ENCODE peak calls at places on chromosomes 12 and 14, in seven cellular contexts. One of them, this sample, is unnamed.

GRCh38 chr12:121295746-121296617 is 527 bp downstream of the CAMKK2 start:
- DNase-seq in NCI-H1105: no peak
- DNase-seq in MCF 10A: peak; percentile 30
- DNase-seq in bronchial epithelial cell: no peak
- DNase-seq in ACHN: peak; percentile 32
- DNase-seq in activated CD4-positive, alpha-beta T cell treated with anti-CD3 and anti-CD28 coated beads for 48 hours: peak; percentile 52
- DNase-seq in naive thymus-derived CD8-positive, alpha-beta T cell: no peak
- DNase-seq in this sample: peak; percentile 28

GRCh38 chr12:61422786-61423185 is 837.4 kb upstream of the USP15 start:
- DNase-seq in naive thymus-derived CD8-positive, alpha-beta T cell: no peak
- DNase-seq in ACHN: no peak
- DNase-seq in bronchial epithelial cell: peak; percentile 46
- DNase-seq in NCI-H1105: no peak
- DNase-seq in MCF 10A: peak; percentile 35
- DNase-seq in activated CD4-positive, alpha-beta T cell treated with anti-CD3 and anti-CD28 coated beads for 48 hours: no peak
- DNase-seq in this sample: no peak

GRCh38 chr12:60842166-60842565 is 1246.3 kb downstream of the SLC16A7 start:
- DNase-seq in activated CD4-positive, alpha-beta T cell treated with anti-CD3 and anti-CD28 coated beads for 48 hours: no peak
- DNase-seq in bronchial epithelial cell: no peak
- DNase-seq in NCI-H1105: no peak
- DNase-seq in MCF 10A: no peak
- DNase-seq in ACHN: no peak
- DNase-seq in naive thymus-derived CD8-positive, alpha-beta T cell: no peak
- DNase-seq in this sample: no peak

GRCh38 chr12:121128908-121129704 is 3.6 kb upstream of the P2RX7 start:
- DNase-seq in bronchial epithelial cell: peak; percentile 25
- DNase-seq in NCI-H1105: no peak
- DNase-seq in ACHN: peak; percentile 33
- DNase-seq in activated CD4-positive, alpha-beta T cell treated with anti-CD3 and anti-CD28 coated beads for 48 hours: peak; percentile 91
- DNase-seq in naive thymus-derived CD8-positive, alpha-beta T cell: peak; percentile 79
- DNase-seq in MCF 10A: peak; percentile 49
- DNase-seq in this sample: peak; percentile 30

GRCh38 chr14:100810861-100811461 is 15.0 kb upstream of the MEG3 start:
- DNase-seq in MCF 10A: peak; percentile 36
- DNase-seq in activated CD4-positive, alpha-beta T cell treated with anti-CD3 and anti-CD28 coated beads for 48 hours: no peak
- DNase-seq in ACHN: no peak
- DNase-seq in bronchial epithelial cell: no peak
- DNase-seq in NCI-H1105: no peak
- DNase-seq in naive thymus-derived CD8-positive, alpha-beta T cell: no peak
- DNase-seq in this sample: peak; percentile 70

GRCh38 chr12:91361864-91362263 is 179.2 kb upstream of the DCN start:
- DNase-seq in bronchial epithelial cell: peak; percentile 50
- DNase-seq in ACHN: peak; percentile 70
- DNase-seq in activated CD4-positive, alpha-beta T cell treated with anti-CD3 and anti-CD28 coated beads for 48 hours: no peak
- DNase-seq in MCF 10A: peak; percentile 47
- DNase-seq in naive thymus-derived CD8-positive, alpha-beta T cell: no peak
- DNase-seq in NCI-H1105: peak; percentile 47
- DNase-seq in this sample: peak; percentile 28

GRCh38 chr12:131542351-131542750 is 168.5 kb upstream of the SFSWAP start:
- DNase-seq in activated CD4-positive, alpha-beta T cell treated with anti-CD3 and anti-CD28 coated beads for 48 hours: no peak
- DNase-seq in NCI-H1105: no peak
- DNase-seq in MCF 10A: no peak
- DNase-seq in ACHN: no peak
- DNase-seq in bronchial epithelial cell: no peak
- DNase-seq in naive thymus-derived CD8-positive, alpha-beta T cell: no peak
- DNase-seq in this sample: no peak

GRCh38 chr14:87030182-87030581 is 962.8 kb downstream of the GALC start:
- DNase-seq in naive thymus-derived CD8-positive, alpha-beta T cell: no peak
- DNase-seq in bronchial epithelial cell: peak; percentile 55
- DNase-seq in activated CD4-positive, alpha-beta T cell treated with anti-CD3 and anti-CD28 coated beads for 48 hours: no peak
- DNase-seq in NCI-H1105: no peak
- DNase-seq in MCF 10A: peak; percentile 28
- DNase-seq in ACHN: no peak
- DNase-seq in this sample: no peak

GRCh38 chr12:71594214-71594948 is 69.3 kb downstream of the ZFC3H1 start:
- DNase-seq in naive thymus-derived CD8-positive, alpha-beta T cell: no peak
- DNase-seq in activated CD4-positive, alpha-beta T cell treated with anti-CD3 and anti-CD28 coated beads for 48 hours: no peak
- DNase-seq in MCF 10A: no peak
- DNase-seq in bronchial epithelial cell: no peak
- DNase-seq in NCI-H1105: no peak
- DNase-seq in ACHN: no peak
- DNase-seq in this sample: no peak

GRCh38 chr12:104653730-104654328 is 197.1 kb downstream of the CHST11 start:
- DNase-seq in activated CD4-positive, alpha-beta T cell treated with anti-CD3 and anti-CD28 coated beads for 48 hours: peak; percentile 37
- DNase-seq in bronchial epithelial cell: no peak
- DNase-seq in MCF 10A: peak; percentile 41
- DNase-seq in NCI-H1105: no peak
- DNase-seq in ACHN: peak; percentile 35
- DNase-seq in naive thymus-derived CD8-positive, alpha-beta T cell: peak; percentile 7
- DNase-seq in this sample: peak; percentile 21

GRCh38 chr14:32524609-32525391 is 195.7 kb downstream of the AKAP6 start:
- DNase-seq in activated CD4-positive, alpha-beta T cell treated with anti-CD3 and anti-CD28 coated beads for 48 hours: no peak
- DNase-seq in NCI-H1105: no peak
- DNase-seq in bronchial epithelial cell: no peak
- DNase-seq in ACHN: no peak
- DNase-seq in naive thymus-derived CD8-positive, alpha-beta T cell: no peak
- DNase-seq in MCF 10A: peak; percentile 15
- DNase-seq in this sample: no peak

GRCh38 chr12:77342275-77342674 is 276.9 kb upstream of the E2F7 start:
- DNase-seq in naive thymus-derived CD8-positive, alpha-beta T cell: no peak
- DNase-seq in MCF 10A: no peak
- DNase-seq in ACHN: no peak
- DNase-seq in activated CD4-positive, alpha-beta T cell treated with anti-CD3 and anti-CD28 coated beads for 48 hours: no peak
- DNase-seq in NCI-H1105: no peak
- DNase-seq in bronchial epithelial cell: no peak
- DNase-seq in this sample: no peak

GRCh38 chr14:37384870-37385596 is 187.3 kb downstream of the MIPOL1 start:
- DNase-seq in MCF 10A: no peak
- DNase-seq in naive thymus-derived CD8-positive, alpha-beta T cell: no peak
- DNase-seq in ACHN: no peak
- DNase-seq in activated CD4-positive, alpha-beta T cell treated with anti-CD3 and anti-CD28 coated beads for 48 hours: no peak
- DNase-seq in NCI-H1105: peak; percentile 80
- DNase-seq in bronchial epithelial cell: no peak
- DNase-seq in this sample: no peak

GRCh38 chr14:90617942-90618341 is 198.3 kb downstream of the TTC7B start:
- DNase-seq in NCI-H1105: no peak
- DNase-seq in activated CD4-positive, alpha-beta T cell treated with anti-CD3 and anti-CD28 coated beads for 48 hours: no peak
- DNase-seq in MCF 10A: no peak
- DNase-seq in ACHN: no peak
- DNase-seq in naive thymus-derived CD8-positive, alpha-beta T cell: no peak
- DNase-seq in bronchial epithelial cell: no peak
- DNase-seq in this sample: no peak

GRCh38 chr12:65761301-65761700 is 63.0 kb upstream of the HMGA2 start:
- DNase-seq in activated CD4-positive, alpha-beta T cell treated with anti-CD3 and anti-CD28 coated beads for 48 hours: no peak
- DNase-seq in NCI-H1105: no peak
- DNase-seq in ACHN: no peak
- DNase-seq in naive thymus-derived CD8-positive, alpha-beta T cell: no peak
- DNase-seq in MCF 10A: no peak
- DNase-seq in bronchial epithelial cell: no peak
- DNase-seq in this sample: no peak

GRCh38 chr12:101951002-101951670 is 73.8 kb downstream of the DRAM1 start:
- DNase-seq in activated CD4-positive, alpha-beta T cell treated with anti-CD3 and anti-CD28 coated beads for 48 hours: no peak
- DNase-seq in ACHN: no peak
- DNase-seq in bronchial epithelial cell: no peak
- DNase-seq in naive thymus-derived CD8-positive, alpha-beta T cell: no peak
- DNase-seq in MCF 10A: no peak
- DNase-seq in NCI-H1105: no peak
- DNase-seq in this sample: no peak

GRCh38 chr12:62335057-62335456 is 74.9 kb downstream of the USP15 start:
- DNase-seq in MCF 10A: no peak
- DNase-seq in bronchial epithelial cell: no peak
- DNase-seq in ACHN: no peak
- DNase-seq in naive thymus-derived CD8-positive, alpha-beta T cell: no peak
- DNase-seq in activated CD4-positive, alpha-beta T cell treated with anti-CD3 and anti-CD28 coated beads for 48 hours: no peak
- DNase-seq in NCI-H1105: no peak
- DNase-seq in this sample: no peak

GRCh38 chr14:90523544-90523943 is 126.7 kb downstream of the CALM1 start:
- DNase-seq in naive thymus-derived CD8-positive, alpha-beta T cell: no peak
- DNase-seq in activated CD4-positive, alpha-beta T cell treated with anti-CD3 and anti-CD28 coated beads for 48 hours: no peak
- DNase-seq in bronchial epithelial cell: peak; percentile 39
- DNase-seq in ACHN: peak; percentile 64
- DNase-seq in NCI-H1105: no peak
- DNase-seq in MCF 10A: no peak
- DNase-seq in this sample: peak; percentile 54

GRCh38 chr14:22226381-22226780 is 362.6 kb downstream of the DAD1 start:
- DNase-seq in naive thymus-derived CD8-positive, alpha-beta T cell: peak; percentile 6
- DNase-seq in MCF 10A: no peak
- DNase-seq in NCI-H1105: no peak
- DNase-seq in ACHN: peak; percentile 20
- DNase-seq in bronchial epithelial cell: peak; percentile 46
- DNase-seq in activated CD4-positive, alpha-beta T cell treated with anti-CD3 and anti-CD28 coated beads for 48 hours: peak; percentile 2
- DNase-seq in this sample: peak; percentile 6

GRCh38 chr14:23421594-23421993 is 13.5 kb upstream of the MYH6 start:
- DNase-seq in naive thymus-derived CD8-positive, alpha-beta T cell: no peak
- DNase-seq in activated CD4-positive, alpha-beta T cell treated with anti-CD3 and anti-CD28 coated beads for 48 hours: no peak
- DNase-seq in bronchial epithelial cell: no peak
- DNase-seq in ACHN: no peak
- DNase-seq in MCF 10A: no peak
- DNase-seq in NCI-H1105: no peak
- DNase-seq in this sample: no peak

GRCh38 chr12:70919597-70920035 is 922 bp downstream of the PTPRR start:
- DNase-seq in activated CD4-positive, alpha-beta T cell treated with anti-CD3 and anti-CD28 coated beads for 48 hours: no peak
- DNase-seq in MCF 10A: peak; percentile 49
- DNase-seq in bronchial epithelial cell: peak; percentile 4
- DNase-seq in ACHN: peak; percentile 37
- DNase-seq in naive thymus-derived CD8-positive, alpha-beta T cell: no peak
- DNase-seq in NCI-H1105: no peak
- DNase-seq in this sample: no peak

GRCh38 chr12:2384029-2384386 is 331.2 kb downstream of the CACNA1C start:
- DNase-seq in MCF 10A: no peak
- DNase-seq in activated CD4-positive, alpha-beta T cell treated with anti-CD3 and anti-CD28 coated beads for 48 hours: no peak
- DNase-seq in NCI-H1105: no peak
- DNase-seq in bronchial epithelial cell: no peak
- DNase-seq in naive thymus-derived CD8-positive, alpha-beta T cell: no peak
- DNase-seq in ACHN: no peak
- DNase-seq in this sample: no peak

GRCh38 chr12:76586764-76587395 is 27.3 kb upstream of the OSBPL8 start:
- DNase-seq in MCF 10A: peak; percentile 61
- DNase-seq in NCI-H1105: peak; percentile 7
- DNase-seq in ACHN: peak; percentile 68
- DNase-seq in bronchial epithelial cell: peak; percentile 48
- DNase-seq in activated CD4-positive, alpha-beta T cell treated with anti-CD3 and anti-CD28 coated beads for 48 hours: peak; percentile 38
- DNase-seq in naive thymus-derived CD8-positive, alpha-beta T cell: peak; percentile 35
- DNase-seq in this sample: peak; percentile 52

GRCh38 chr14:95871531-95871930 is 5.1 kb upstream of the TUNAR start:
- DNase-seq in ACHN: no peak
- DNase-seq in MCF 10A: no peak
- DNase-seq in bronchial epithelial cell: no peak
- DNase-seq in activated CD4-positive, alpha-beta T cell treated with anti-CD3 and anti-CD28 coated beads for 48 hours: no peak
- DNase-seq in naive thymus-derived CD8-positive, alpha-beta T cell: no peak
- DNase-seq in NCI-H1105: no peak
- DNase-seq in this sample: no peak

GRCh38 chr12:597926-598568 is 65.2 kb downstream of the NINJ2 start:
- DNase-seq in MCF 10A: peak; percentile 92
- DNase-seq in NCI-H1105: no peak
- DNase-seq in ACHN: no peak
- DNase-seq in naive thymus-derived CD8-positive, alpha-beta T cell: no peak
- DNase-seq in bronchial epithelial cell: peak; percentile 94
- DNase-seq in activated CD4-positive, alpha-beta T cell treated with anti-CD3 and anti-CD28 coated beads for 48 hours: no peak
- DNase-seq in this sample: no peak

GRCh38 chr14:103088921-103089320 is 4.9 kb downstream of the LBHD2 start:
- DNase-seq in MCF 10A: no peak
- DNase-seq in NCI-H1105: no peak
- DNase-seq in activated CD4-positive, alpha-beta T cell treated with anti-CD3 and anti-CD28 coated beads for 48 hours: no peak
- DNase-seq in naive thymus-derived CD8-positive, alpha-beta T cell: no peak
- DNase-seq in ACHN: no peak
- DNase-seq in bronchial epithelial cell: no peak
- DNase-seq in this sample: no peak

GRCh38 chr12:100955139-100955538 is 160.6 kb downstream of the ANO4 start:
- DNase-seq in NCI-H1105: no peak
- DNase-seq in ACHN: peak; percentile 70
- DNase-seq in naive thymus-derived CD8-positive, alpha-beta T cell: no peak
- DNase-seq in activated CD4-positive, alpha-beta T cell treated with anti-CD3 and anti-CD28 coated beads for 48 hours: no peak
- DNase-seq in MCF 10A: peak; percentile 51
- DNase-seq in bronchial epithelial cell: peak; percentile 21
- DNase-seq in this sample: peak; percentile 78

GRCh38 chr14:36006623-36007022 is 169.9 kb downstream of the PTCSC3 start:
- DNase-seq in NCI-H1105: no peak
- DNase-seq in bronchial epithelial cell: no peak
- DNase-seq in ACHN: no peak
- DNase-seq in naive thymus-derived CD8-positive, alpha-beta T cell: no peak
- DNase-seq in MCF 10A: no peak
- DNase-seq in activated CD4-positive, alpha-beta T cell treated with anti-CD3 and anti-CD28 coated beads for 48 hours: no peak
- DNase-seq in this sample: no peak

GRCh38 chr12:94198872-94199271 is 50.5 kb downstream of the PLXNC1 start:
- DNase-seq in MCF 10A: no peak
- DNase-seq in naive thymus-derived CD8-positive, alpha-beta T cell: no peak
- DNase-seq in NCI-H1105: no peak
- DNase-seq in bronchial epithelial cell: no peak
- DNase-seq in ACHN: no peak
- DNase-seq in activated CD4-positive, alpha-beta T cell treated with anti-CD3 and anti-CD28 coated beads for 48 hours: no peak
- DNase-seq in this sample: no peak

GRCh38 chr12:97899956-97900355 is 437.4 kb downstream of the RMST start:
- DNase-seq in bronchial epithelial cell: peak; percentile 61
- DNase-seq in activated CD4-positive, alpha-beta T cell treated with anti-CD3 and anti-CD28 coated beads for 48 hours: no peak
- DNase-seq in naive thymus-derived CD8-positive, alpha-beta T cell: no peak
- DNase-seq in ACHN: no peak
- DNase-seq in NCI-H1105: no peak
- DNase-seq in MCF 10A: no peak
- DNase-seq in this sample: no peak

GRCh38 chr14:34450542-34450915 is 11.5 kb downstream of the SPTSSA start:
- DNase-seq in MCF 10A: no peak
- DNase-seq in activated CD4-positive, alpha-beta T cell treated with anti-CD3 and anti-CD28 coated beads for 48 hours: no peak
- DNase-seq in NCI-H1105: peak; percentile 52
- DNase-seq in bronchial epithelial cell: no peak
- DNase-seq in naive thymus-derived CD8-positive, alpha-beta T cell: no peak
- DNase-seq in ACHN: no peak
- DNase-seq in this sample: no peak

GRCh38 chr14:80477388-80478160 is 266.3 kb upstream of the DIO2 start:
- DNase-seq in NCI-H1105: no peak
- DNase-seq in MCF 10A: no peak
- DNase-seq in bronchial epithelial cell: no peak
- DNase-seq in naive thymus-derived CD8-positive, alpha-beta T cell: no peak
- DNase-seq in activated CD4-positive, alpha-beta T cell treated with anti-CD3 and anti-CD28 coated beads for 48 hours: no peak
- DNase-seq in ACHN: no peak
- DNase-seq in this sample: peak; percentile 69

GRCh38 chr12:14289596-14289995 is 75.9 kb upstream of the ATF7IP start:
- DNase-seq in bronchial epithelial cell: no peak
- DNase-seq in MCF 10A: no peak
- DNase-seq in activated CD4-positive, alpha-beta T cell treated with anti-CD3 and anti-CD28 coated beads for 48 hours: no peak
- DNase-seq in NCI-H1105: no peak
- DNase-seq in ACHN: no peak
- DNase-seq in naive thymus-derived CD8-positive, alpha-beta T cell: no peak
- DNase-seq in this sample: no peak